ENCODE peak calls at places on chromosomes 12 and 14, in five cellular contexts. H is stimulated activated CD8-positive, alpha-beta memory T cell treated with anti-CD3 and anti-CD28 coated beads, Interleukin-7, amount 100 ng/mL, for 1 hour; M is HL-60; X is coronary artery; C is T follicular helper cell. D is an unnamed sample.

GRCh38 chr14:87181288-87181687 is 811.7 kb downstream of the GALC start:
- DNase-seq in H (no peak), M (no peak), X (no peak), C (no peak), D (no peak)

GRCh38 chr14:106872619-106873446 is 1346.5 kb downstream of the TMEM121 start:
- DNase-seq in X (no peak), M (peak), H (peak), C (peak), D (peak)

GRCh38 chr12:132638541-132639408 is 20.2 kb downstream of the P2RX2 start:
- DNase-seq in H (no peak), X (no peak), C (no peak), M (no peak), D (no peak)

GRCh38 chr12:4169959-4170358 is 103.6 kb upstream of the CCND2 start:
- DNase-seq in X (no peak), H (no peak), M (no peak), C (no peak), D (no peak)

GRCh38 chr14:57136669-57137068 is 132.0 kb downstream of the EXOC5 start:
- DNase-seq in H (no peak), X (no peak), M (no peak), C (no peak), D (no peak)

GRCh38 chr12:69873429-69873828 is 48.4 kb downstream of the MYRFL start:
- DNase-seq in M (no peak), H (no peak), C (no peak), X (no peak), D (no peak)

GRCh38 chr12:132336451-132337413 is 7.3 kb upstream of the GALNT9 start:
- DNase-seq in C (no peak), X (no peak), M (no peak), H (no peak), D (no peak)

GRCh38 chr14:27559848-27560247 is 962.0 kb upstream of the NOVA1 start:
- DNase-seq in X (no peak), M (no peak), H (no peak), C (no peak), D (no peak)

GRCh38 chr14:105933238-105933637 is 406.9 kb downstream of the TMEM121 start:
- DNase-seq in X (peak), C (no peak), H (no peak), M (no peak), D (no peak)

GRCh38 chr14:55160989-55161388 is 30.4 kb downstream of the DLGAP5 start:
- DNase-seq in H (no peak), C (no peak), M (no peak), X (no peak), D (peak)

D was measured in B cell.